ENCODE peak calls at places on chromosome 18, in four cellular contexts. D, L, T and V are unnamed samples. For H3K36me3, the result is how much of the 10 kb centered on the place peaks cover.

GRCh38 chr18:70578480-70578879 is 289.6 kb downstream of the SOCS6 start:
- DNase-seq in D (no peak), L (no peak), T (no peak), V (no peak)

GRCh38 chr18:51437280-51438271 is 240.1 kb upstream of the MEX3C start:
- DNase-seq in T (no peak), L (no peak), D (no peak), V (no peak)

GRCh38 chr18:54607213-54607934 is 16.3 kb downstream of the DYNAP start:
- DNase-seq in D (no peak), T (peak), L (no peak), V (peak)

GRCh38 chr18:45589559-45590041 is 25.7 kb upstream of the SLC14A2 start:
- DNase-seq in D (no peak), L (no peak), T (peak), V (peak)

GRCh38 chr18:7927119-7927518 is 360.0 kb downstream of the PTPRM start:
- DNase-seq in D (no peak), L (no peak), T (peak), V (no peak)

GRCh38 chr18:21336846-21337245 is 94.8 kb downstream of the GREB1L start:
- DNase-seq in D (no peak), T (peak), L (no peak), V (no peak)

GRCh38 chr18:59737776-59738295 is 40.6 kb upstream of the CCBE1 start:
- DNase-seq in T (no peak), D (no peak), L (no peak), V (no peak)

GRCh38 chr18:57269756-57270534 is 82.4 kb upstream of the ST8SIA3 start:
- DNase-seq in T (no peak), L (no peak), D (no peak), V (no peak)

GRCh38 chr18:22136395-22136794 is 33.0 kb upstream of the GATA6 start:
- DNase-seq in D (no peak), T (peak), L (no peak), V (no peak)

GRCh38 chr18:73756256-73757091 is 391.2 kb downstream of the FBXO15 start:
- DNase-seq in L (no peak), T (no peak), D (peak), V (no peak)

GRCh38 chr18:44759925-44760342 is 79.2 kb downstream of the SETBP1 start:
- DNase-seq in L (no peak), T (no peak), D (no peak), V (no peak)

GRCh38 chr18:10750386-10751035 is 224.7 kb downstream of the NAPG start:
- DNase-seq in D (no peak), L (no peak), T (no peak), V (no peak)

GRCh38 chr18:21820035-21820810 is 79.6 kb downstream of the MIB1 start:
- DNase-seq in L (no peak), D (no peak), T (peak), V (peak)

GRCh38 chr18:35811896-35812295 is 160.6 kb upstream of the RMP24 start:
- DNase-seq in D (no peak), T (no peak), L (no peak), V (no peak)

GRCh38 chr18:74510770-74511095 is 14.6 kb downstream of the CNDP2 start:
- DNase-seq in T (no peak), D (no peak), L (no peak), V (no peak)

GRCh38 chr18:22020127-22020866 is 149.1 kb upstream of the GATA6 start:
- DNase-seq in L (no peak), T (no peak), D (no peak), V (no peak)

GRCh38 chr18:36680042-36680441 is 148.8 kb downstream of the TPGS2 start:
- DNase-seq in T (no peak), D (no peak), L (no peak), V (no peak)

GRCh38 chr18:79634593-79634992 is 45.0 kb upstream of the CTDP1 start:
- DNase-seq in T (peak), L (no peak), D (no peak), V (no peak)

GRCh38 chr18:14927701-14928100 is 179.7 kb downstream of the ANKRD30B start:
- DNase-seq in L (no peak), T (no peak), D (no peak), V (no peak)

GRCh38 chr18:62288669-62289016 is 36.5 kb upstream of the TNFRSF11A start:
- DNase-seq in L (no peak), T (no peak), D (no peak), V (no peak)
- H3K36me3 ChIP-seq in L (half or more), T (under half), D (under half), V (under half)

DNA sequence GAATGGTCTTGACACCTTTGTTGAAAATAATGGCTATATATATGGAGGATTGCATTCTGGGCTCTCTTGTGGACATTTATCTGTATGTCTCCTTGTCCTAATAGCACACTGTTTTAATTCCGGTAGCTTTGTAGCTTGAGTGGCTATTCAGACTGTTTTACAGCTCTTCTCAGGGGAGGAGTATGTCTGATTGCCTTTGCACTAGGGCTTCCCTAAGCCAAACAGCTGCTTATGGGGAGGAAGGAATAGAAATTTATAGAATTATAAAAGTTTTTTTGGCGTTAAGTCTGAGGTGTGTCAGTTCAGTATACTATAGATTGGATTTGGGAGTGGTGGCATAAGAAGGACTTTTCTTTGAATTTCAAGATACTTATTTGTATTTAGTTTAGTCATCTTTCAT is 12.6 kb downstream of the SEH1L start:
- DNase-seq in L (no peak), T (no peak), D (no peak), V (no peak)
- H3K36me3 ChIP-seq in L (half or more), T (under half), D (under half), V (half or more)

DNA sequence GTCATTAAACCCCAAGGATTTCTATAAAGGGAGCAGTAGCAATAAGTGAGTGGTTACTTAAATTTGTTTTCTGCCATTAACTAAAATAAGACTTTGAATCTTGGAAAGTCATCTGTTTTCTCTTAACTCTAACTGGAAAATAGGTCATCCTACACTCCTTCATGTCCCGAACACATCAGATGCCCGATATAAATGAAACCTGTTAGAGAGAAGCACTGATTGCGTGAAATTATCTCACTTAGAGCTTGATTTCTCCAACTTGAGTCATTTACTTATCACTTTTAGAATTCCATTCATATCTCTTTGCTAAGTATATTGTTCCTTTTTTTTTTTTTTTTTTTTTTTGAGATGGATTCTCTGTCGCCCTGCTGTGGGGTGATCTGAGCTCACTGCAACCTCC is 10.8 kb downstream of the PIK3C3 start:
- DNase-seq in D (no peak), L (no peak), T (peak), V (no peak)
- H3K36me3 ChIP-seq in D (under half), L (half or more), T (under half), V (under half)

GRCh38 chr18:48099481-48100167 is 169.2 kb upstream of the SMAD2 start:
- DNase-seq in D (no peak), T (no peak), L (no peak), V (no peak)
- H3K36me3 ChIP-seq in D (under half), T (under half), L (under half), V (under half)